ENCODE peak calls at places on chromosomes 5 and 9, in nine cellular contexts. J is body of pancreas; F is CD8-positive, alpha-beta T cell; U is lower leg skin; A is left lung; Q is AG04450; O is fibroblast of the aortic adventitia; Z is left ventricle myocardium inferior; T is astrocyte of the cerebellum. C is an unnamed sample.

GRCh38 chr5:88140396-88140862 is 128.2 kb downstream of the TMEM161B start:
- DNase-seq in J (peak; percentile 34), F (no peak), U (no peak), A (peak; percentile 67), Q (no peak), O (no peak), Z (no peak), T (no peak), C (no peak)

GRCh38 chr9:108468364-108468763 is 387.4 kb downstream of the ACTL7B start:
- DNase-seq in J (no peak), F (no peak), U (no peak), A (no peak), Q (no peak), O (no peak), Z (no peak), T (no peak), C (no peak)

GRCh38 chr5:168114444-168115017 is 176.9 kb upstream of the WWC1 start:
- DNase-seq in J (peak; percentile 58), F (peak; percentile 11), U (peak; percentile 16), A (no peak), Q (no peak), O (peak; percentile 4), Z (peak; percentile 28), T (no peak), C (no peak)

GRCh38 chr5:144336191-144336590 is 165.5 kb downstream of the KCTD16 start:
- DNase-seq in J (no peak), F (no peak), U (no peak), A (no peak), Q (no peak), O (no peak), Z (no peak), T (no peak), C (no peak)

GRCh38 chr9:131469369-131469768 is 33.3 kb upstream of the POMT1 start:
- DNase-seq in J (no peak), F (no peak), U (no peak), A (no peak), Q (no peak), O (no peak), Z (no peak), T (no peak), C (no peak)

GRCh38 chr9:89179535-89179919 is 909 bp upstream of the SHC3 start:
- DNase-seq in J (no peak), F (no peak), U (no peak), A (no peak), Q (no peak), O (peak; percentile 77), Z (no peak), T (no peak), C (peak; percentile 25)

GRCh38 chr5:154712518-154713437 is 42.4 kb upstream of the LARP1 start:
- DNase-seq in J (peak; percentile 92), F (no peak), U (no peak), A (peak; percentile 82), Q (no peak), O (no peak), Z (no peak), T (no peak), C (no peak)

GRCh38 chr5:98735806-98736507 is 37.5 kb upstream of the RGMB start:
- DNase-seq in J (no peak), F (no peak), U (no peak), A (no peak), Q (no peak), O (peak; percentile 88), Z (no peak), T (no peak), C (no peak)

GRCh38 chr5:81633471-81633870 is 117.4 kb downstream of the SSBP2 start:
- DNase-seq in J (no peak), F (no peak), U (no peak), A (no peak), Q (no peak), O (no peak), Z (no peak), T (no peak), C (no peak)

GRCh38 chr5:109905906-109906305 is 216.2 kb downstream of the MAN2A1 start:
- DNase-seq in J (no peak), F (no peak), U (no peak), A (no peak), Q (no peak), O (no peak), Z (no peak), T (no peak), C (no peak)

GRCh38 chr9:72623156-72623555 is 101.7 kb downstream of the TMC1 start:
- DNase-seq in J (no peak), F (no peak), U (no peak), A (no peak), Q (no peak), O (peak; percentile 21), Z (no peak), T (no peak), C (no peak)

DNA sequence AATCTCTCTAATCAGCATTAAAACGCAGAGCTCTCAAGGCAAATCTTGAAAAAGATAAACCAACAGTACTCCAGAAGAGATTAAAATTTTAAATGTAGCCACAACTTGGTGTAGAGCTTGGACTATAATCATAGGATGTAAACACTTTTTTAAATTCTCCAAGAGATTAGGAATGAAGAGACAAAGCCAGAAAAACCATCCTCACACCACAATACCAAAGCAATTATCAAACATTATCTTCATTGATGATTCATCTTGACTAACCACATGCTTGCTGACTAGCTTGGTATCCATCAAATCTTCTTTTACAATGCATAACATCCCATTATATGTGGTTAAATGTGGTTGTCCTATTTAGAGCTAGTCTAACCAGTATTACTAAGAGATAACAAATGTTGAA is 815.1 kb downstream of the TLE1 start:
- DNase-seq in J (no peak), F (no peak), U (no peak), A (no peak), Q (peak; percentile 41), O (peak; percentile 50), Z (no peak), T (peak; percentile 57), C (no peak)
- TF ChIP-seq CTCF in J (no peak), F (no peak), U (no peak), A (no peak), Q (no peak), O (no peak), Z (no peak), T (no peak), C (no peak)

GRCh38 chr5:141873933-141874261 is 4.3 kb downstream of the PCDH1 start:
- DNase-seq in J (no peak), F (no peak), U (no peak), A (no peak), Q (no peak), O (no peak), Z (no peak), T (no peak), C (no peak)

GRCh38 chr5:141875795-141876627 is 2.2 kb downstream of the PCDH1 start:
- DNase-seq in J (peak; percentile 70), F (no peak), U (no peak), A (peak; percentile 87), Q (no peak), O (no peak), Z (peak; percentile 47), T (no peak), C (no peak)

GRCh38 chr5:141872496-141873356 is 5.5 kb downstream of the PCDH1 start:
- DNase-seq in J (no peak), F (no peak), U (no peak), A (no peak), Q (no peak), O (no peak), Z (peak; percentile 4), T (no peak), C (no peak)

GRCh38 chr5:141875022-141875740 is 3.0 kb downstream of the PCDH1 start:
- DNase-seq in J (peak; percentile 11), F (no peak), U (no peak), A (no peak), Q (no peak), O (no peak), Z (peak; percentile 13), T (no peak), C (no peak)

GRCh38 chr5:141874262-141874964 is 3.8 kb downstream of the PCDH1 start:
- DNase-seq in J (peak; percentile 62), F (no peak), U (no peak), A (no peak), Q (no peak), O (no peak), Z (peak; percentile 27), T (no peak), C (no peak)
- H3K4me3 ChIP-seq in J (no peak overlapping the region), F (no peak overlapping the region), U (no peak overlapping the region), A (peak overlapping the region; percentile 65), Q (no peak overlapping the region), O (no peak overlapping the region), Z (peak overlapping the region; percentile 83), T (no peak overlapping the region), C (no peak overlapping the region)

GRCh38 chr5:671459-672328 is 21.5 kb downstream of the TPPP start:
- DNase-seq in J (peak; percentile 75), F (peak; percentile 68), U (peak; percentile 59), A (peak; percentile 86), Q (peak; percentile 6), O (peak; percentile 41), Z (peak; percentile 72), T (peak; percentile 16), C (no peak)

GRCh38 chr5:673837-674629 is 19.1 kb downstream of the TPPP start:
- DNase-seq in J (peak; percentile 14), F (no peak), U (no peak), A (peak; percentile 72), Q (no peak), O (no peak), Z (peak; percentile 65), T (no peak), C (no peak)

GRCh38 chr5:673140-673836 is 19.9 kb downstream of the TPPP start:
- DNase-seq in J (no peak), F (no peak), U (no peak), A (peak; percentile 47), Q (no peak), O (no peak), Z (no peak), T (no peak), C (no peak)

GRCh38 chr5:670396-671270 is 22.5 kb downstream of the TPPP start:
- DNase-seq in J (peak; percentile 11), F (no peak), U (no peak), A (peak; percentile 77), Q (no peak), O (no peak), Z (no peak), T (no peak), C (no peak)

DNA sequence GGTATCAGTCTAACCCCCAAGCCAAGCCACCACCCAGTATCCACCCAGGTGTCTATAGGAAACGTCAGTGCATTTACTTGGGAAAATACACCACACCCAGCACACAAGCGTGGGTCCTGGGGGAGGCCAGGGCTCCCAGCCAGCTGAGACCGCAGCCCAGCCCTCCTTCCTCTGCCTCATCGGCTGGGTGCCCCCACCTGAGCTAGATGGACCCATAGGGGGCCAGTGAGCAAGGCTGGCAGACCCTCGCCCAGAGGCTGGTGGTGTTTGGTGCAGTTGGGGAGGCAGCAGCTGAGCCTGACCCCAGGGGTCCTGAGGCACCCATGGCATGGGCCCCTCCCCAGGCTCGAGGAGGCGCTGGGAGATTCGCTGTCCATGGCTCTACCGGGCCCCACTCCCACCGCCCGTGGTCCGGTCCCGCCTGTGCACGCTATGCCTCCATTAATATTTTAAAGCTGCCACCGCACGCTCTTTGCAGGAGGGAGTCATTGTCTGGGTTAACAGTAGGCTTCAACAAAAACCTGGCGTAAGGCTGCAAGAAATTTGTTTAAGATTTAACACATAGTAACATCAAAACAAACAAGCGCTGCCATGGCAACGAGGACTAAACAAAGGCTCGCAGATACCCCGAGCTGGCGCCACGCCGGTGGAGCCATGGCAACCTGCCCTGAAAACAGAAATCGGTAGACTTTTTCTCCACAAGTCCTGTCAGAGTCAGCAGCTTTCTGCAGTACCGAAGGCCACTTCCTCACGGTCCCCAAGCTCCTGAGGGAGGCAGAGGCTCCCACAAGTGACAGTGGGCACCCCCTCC is 20.6 kb downstream of the TPPP start:
- DNase-seq in J (peak; percentile 70), F (peak; percentile 75), U (peak; percentile 62), A (peak; percentile 83), Q (peak; percentile 39), O (peak; percentile 70), Z (peak; percentile 82), T (peak; percentile 78), C (peak; percentile 77)
- TF ChIP-seq CTCF in J (no peak), F (no peak), U (no peak), A (no peak), Q (no peak), O (no peak), Z (no peak), T (no peak), C (no peak)

GRCh38 chr9:3863114-3863528 is 337.3 kb upstream of the RFX3 start:
- DNase-seq in J (no peak), F (no peak), U (peak; percentile 27), A (no peak), Q (no peak), O (peak; percentile 77), Z (no peak), T (peak; percentile 46), C (no peak)
- H3K4me3 ChIP-seq in J (no peak overlapping the region), F (no peak overlapping the region), U (no peak overlapping the region), A (no peak overlapping the region), Q (no peak overlapping the region), O (no peak overlapping the region), Z (no peak overlapping the region), T (no peak overlapping the region), C (no peak overlapping the region)

C was measured in epithelial cell of proximal tubule.